ENCODE peak calls at places on chromosomes 7 and 10, in seven cellular contexts. L is AG04449, Z is GM10248, T is cardiac fibroblast, C is thyroid gland, P is NCI-H1092, B is OCI-LY7. J is an unnamed sample.

GRCh38 chr7:87231715-87232114 is 12.2 kb upstream of the TMEM243 start:
- DNase-seq in L (no peak), Z (no peak), T (no peak), C (peak), P (peak), B (no peak), J (peak)

GRCh38 chr10:88879754-88880286 is at the start of gene STAMBPL1:
- DNase-seq in L (no peak), Z (peak), T (no peak), C (peak), P (no peak), B (peak), J (no peak)

GRCh38 chr10:48199580-48200377 is 74.7 kb downstream of the FRMPD2 start:
- DNase-seq in L (peak), Z (no peak), T (peak), C (no peak), P (no peak), B (no peak), J (no peak)

GRCh38 chr10:87841215-87841614 is 22.1 kb downstream of the KLLN start:
- DNase-seq in L (no peak), Z (no peak), T (peak), C (no peak), P (no peak), B (no peak), J (no peak)

GRCh38 chr7:143244321-143244720 is 18.9 kb upstream of the GSTK1 start:
- DNase-seq in L (no peak), Z (no peak), T (no peak), C (no peak), P (no peak), B (no peak), J (no peak)

GRCh38 chr10:102066421-102067068 is 1.4 kb downstream of the HPS6 start:
- DNase-seq in L (no peak), Z (no peak), T (no peak), C (no peak), P (no peak), B (no peak), J (peak)

GRCh38 chr7:127189885-127190284 is 62.9 kb downstream of the GRM8 start:
- DNase-seq in L (no peak), Z (no peak), T (no peak), C (no peak), P (peak), B (no peak), J (peak)

GRCh38 chr10:94287331-94287730 is 75.4 kb downstream of the NOC3L start:
- DNase-seq in L (peak), Z (no peak), T (peak), C (peak), P (no peak), B (no peak), J (no peak)

GRCh38 chr7:114081606-114082425 is 163.0 kb upstream of the PPP1R3A start:
- DNase-seq in L (peak), Z (peak), T (peak), C (no peak), P (peak), B (no peak), J (peak)

GRCh38 chr7:8433477-8434289 is at the start of gene NXPH1:
- DNase-seq in L (no peak), Z (no peak), T (no peak), C (peak), P (peak), B (no peak), J (peak)

GRCh38 chr7:5525271-5526189 is 101.9 kb upstream of the TNRC18 start:
- DNase-seq in L (no peak), Z (no peak), T (peak), C (no peak), P (no peak), B (peak), J (no peak)

GRCh38 chr10:55065185-55065584 is 264.2 kb upstream of the PCDH15 start:
- DNase-seq in L (no peak), Z (no peak), T (no peak), C (no peak), P (no peak), B (no peak), J (no peak)

GRCh38 chr10:13500201-13500600 is 28.6 kb downstream of the BEND7 start:
- DNase-seq in L (no peak), Z (no peak), T (peak), C (no peak), P (no peak), B (no peak), J (no peak)

GRCh38 chr7:143392875-143393266 is 11.7 kb downstream of the ZYX start:
- DNase-seq in L (no peak), Z (no peak), T (peak), C (no peak), P (no peak), B (no peak), J (no peak)

GRCh38 chr7:102859084-102859798 is 53.6 kb upstream of the LRRC17 start:
- DNase-seq in L (no peak), Z (no peak), T (no peak), C (no peak), P (no peak), B (no peak), J (no peak)

GRCh38 chr7:70480913-70481579 is 650.9 kb upstream of the GALNT17 start:
- DNase-seq in L (no peak), Z (no peak), T (no peak), C (peak), P (no peak), B (no peak), J (no peak)

GRCh38 chr7:113013761-113014449 is 72.7 kb downstream of the GPR85 start:
- DNase-seq in L (no peak), Z (no peak), T (peak), C (no peak), P (no peak), B (no peak), J (no peak)

GRCh38 chr7:34108150-34108549 is 202.8 kb downstream of the BMPER start:
- DNase-seq in L (no peak), Z (no peak), T (peak), C (no peak), P (no peak), B (no peak), J (no peak)

GRCh38 chr7:41881313-41882130 is 178.6 kb upstream of the INHBA start:
- DNase-seq in L (no peak), Z (peak), T (peak), C (no peak), P (no peak), B (peak), J (no peak)

GRCh38 chr10:32983333-32983909 is 25.4 kb upstream of the ITGB1 start:
- DNase-seq in L (peak), Z (no peak), T (peak), C (no peak), P (no peak), B (no peak), J (no peak)

GRCh38 chr7:2517004-2517403 is 2.6 kb upstream of the LFNG start:
- DNase-seq in L (peak), Z (no peak), T (peak), C (no peak), P (no peak), B (no peak), J (no peak)

GRCh38 chr10:111648046-111648445 is 535.5 kb downstream of the GPAM start:
- DNase-seq in L (peak), Z (no peak), T (peak), C (no peak), P (no peak), B (no peak), J (no peak)

GRCh38 chr7:84790873-84791272 is 396.0 kb downstream of the SEMA3D start:
- DNase-seq in L (peak), Z (no peak), T (peak), C (no peak), P (no peak), B (no peak), J (no peak)

GRCh38 chr7:81514546-81514945 is 255.3 kb downstream of the HGF start:
- DNase-seq in L (no peak), Z (no peak), T (no peak), C (no peak), P (no peak), B (no peak), J (no peak)

GRCh38 chr10:6033954-6034353 is 28.2 kb downstream of the IL2RA start:
- DNase-seq in L (no peak), Z (no peak), T (peak), C (no peak), P (no peak), B (no peak), J (no peak)

GRCh38 chr7:150668472-150668911 is 17.0 kb upstream of the GIMAP2 start:
- DNase-seq in L (no peak), Z (peak), T (no peak), C (no peak), P (no peak), B (no peak), J (no peak)

GRCh38 chr10:127357265-127357664 is 160.9 kb upstream of the INSYN2A start:
- DNase-seq in L (no peak), Z (no peak), T (no peak), C (no peak), P (no peak), B (no peak), J (no peak)

GRCh38 chr10:34506773-34507172 is 308.3 kb downstream of the PARD3 start:
- DNase-seq in L (no peak), Z (no peak), T (no peak), C (no peak), P (peak), B (no peak), J (no peak)

GRCh38 chr7:98733036-98733435 is 116.0 kb downstream of the NPTX2 start:
- DNase-seq in L (no peak), Z (peak), T (peak), C (no peak), P (peak), B (peak), J (peak)

GRCh38 chr10:819326-819725 is 112.2 kb downstream of the LARP4B start:
- DNase-seq in L (peak), Z (no peak), T (peak), C (no peak), P (no peak), B (no peak), J (no peak)

GRCh38 chr7:134594877-134595276 is 46.0 kb downstream of the AKR1B15 start:
- DNase-seq in L (no peak), Z (no peak), T (no peak), C (no peak), P (no peak), B (no peak), J (no peak)

J was measured in NCI-H524.